ENCODE peak calls at places on chromosome 6, in seven cellular contexts. H is K562, Y is GM13977, F is cardiac muscle cell, D is H1, M is left ventricle myocardium inferior, E is IMR-90. J is an unnamed sample.

GRCh38 chr6:44472250-44472945 is 84.9 kb downstream of the CDC5L start:
- DNase-seq in H (no peak), Y (no peak), F (no peak), D (no peak), M (no peak), E (no peak), J (no peak)

GRCh38 chr6:145132709-145133108 is 602.6 kb downstream of the EPM2A start:
- DNase-seq in H (no peak), Y (no peak), F (no peak), D (no peak), M (no peak), E (no peak), J (no peak)

GRCh38 chr6:151680846-151681425 is 126.5 kb upstream of the ESR1 start:
- DNase-seq in H (no peak), Y (no peak), F (no peak), D (no peak), M (no peak), E (no peak), J (no peak)

GRCh38 chr6:52993461-52993860 is 1.6 kb downstream of the GSTA4 start:
- DNase-seq in H (no peak), Y (no peak), F (no peak), D (no peak), M (no peak), E (no peak), J (peak)

GRCh38 chr6:11744753-11745152 is 33.9 kb downstream of the ADTRP start:
- DNase-seq in H (no peak), Y (no peak), F (no peak), D (no peak), M (peak), E (peak), J (peak)

GRCh38 chr6:106477790-106478189 is 117.3 kb downstream of the CRYBG1 start:
- DNase-seq in H (no peak), Y (no peak), F (no peak), D (no peak), M (no peak), E (no peak), J (no peak)

GRCh38 chr6:163415176-163415619 is 680 bp downstream of the QKI start:
- DNase-seq in H (peak), Y (peak), F (no peak), D (no peak), M (no peak), E (no peak), J (no peak)

GRCh38 chr6:108436771-108437170 is 123.9 kb upstream of the FOXO3 start:
- DNase-seq in H (no peak), Y (no peak), F (no peak), D (no peak), M (no peak), E (no peak), J (no peak)

GRCh38 chr6:97917369-97917768 is 634.4 kb upstream of the MMS22L start:
- DNase-seq in H (no peak), Y (no peak), F (peak), D (no peak), M (no peak), E (no peak), J (no peak)

GRCh38 chr6:28980797-28981390 is 24.2 kb downstream of the ZNF311 start:
- DNase-seq in H (peak), Y (peak), F (peak), D (peak), M (peak), E (peak), J (peak)

GRCh38 chr6:83546636-83547035 is 34.3 kb downstream of the PRSS35 start:
- DNase-seq in H (no peak), Y (no peak), F (no peak), D (no peak), M (no peak), E (peak), J (no peak)

GRCh38 chr6:75830959-75831885 is 82.2 kb downstream of the MYO6 start:
- DNase-seq in H (no peak), Y (peak), F (no peak), D (no peak), M (no peak), E (peak), J (peak)

DNA sequence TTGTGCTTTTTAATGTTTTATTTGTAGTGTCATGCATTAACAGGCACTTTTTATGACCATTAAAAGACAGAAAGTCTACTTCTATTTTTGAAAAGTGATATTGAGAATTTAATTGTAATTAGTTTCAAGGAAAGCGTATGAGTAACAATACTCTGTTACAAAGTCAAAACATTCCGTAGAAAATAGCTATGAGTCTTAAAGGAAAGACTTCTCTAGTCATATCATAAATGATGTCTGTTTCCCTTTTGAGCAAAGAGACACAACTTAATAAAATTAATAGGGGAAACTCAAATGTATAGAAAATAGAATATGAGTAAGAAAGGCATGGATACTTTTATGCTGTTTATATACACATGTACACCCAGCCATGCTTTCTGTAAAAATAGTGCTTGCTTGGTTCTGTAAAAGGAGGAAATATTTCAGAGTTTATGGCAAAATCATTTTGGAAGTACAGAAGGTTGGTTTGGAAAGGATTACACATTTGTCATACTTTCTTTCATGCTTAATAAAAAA is 107.8 kb upstream of the AHI1 start:
- DNase-seq in H (no peak), Y (no peak), F (no peak), D (no peak), M (no peak), E (no peak), J (no peak)
- TF ChIP-seq CTCF in H (no peak), Y (no peak), F (no peak), D (no peak), M (no peak), E (no peak), J (no peak)

GRCh38 chr6:38937839-38938613 is 110.6 kb upstream of the GLP1R start:
- DNase-seq in H (no peak), Y (no peak), F (no peak), D (no peak), M (no peak), E (no peak), J (no peak)

GRCh38 chr6:38929560-38929959 is 119.0 kb upstream of the GLP1R start:
- DNase-seq in H (no peak), Y (no peak), F (no peak), D (no peak), M (no peak), E (no peak), J (no peak)

GRCh38 chr6:38935051-38935450 is 113.5 kb upstream of the GLP1R start:
- DNase-seq in H (no peak), Y (no peak), F (peak), D (no peak), M (no peak), E (no peak), J (no peak)

GRCh38 chr6:38938741-38939140 is 109.8 kb upstream of the GLP1R start:
- DNase-seq in H (no peak), Y (no peak), F (no peak), D (no peak), M (no peak), E (no peak), J (no peak)

DNA sequence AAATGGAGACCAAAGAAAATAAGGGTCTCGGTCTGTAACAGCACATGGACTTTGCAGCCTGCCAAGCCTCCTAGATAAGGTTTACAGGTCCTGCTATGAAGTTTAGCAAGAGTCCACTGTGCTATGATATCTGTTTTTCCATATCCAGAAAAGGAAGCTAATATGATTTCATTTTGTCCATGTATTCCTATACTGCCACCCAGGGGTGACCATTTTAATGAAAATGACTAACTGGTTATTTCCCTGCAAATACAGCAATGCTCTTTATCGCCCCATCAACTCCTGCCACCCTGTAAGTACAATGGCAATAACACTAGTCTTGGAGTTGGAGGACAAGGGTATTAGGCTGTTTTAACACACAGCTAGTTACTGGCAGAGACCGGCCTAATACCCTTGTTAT is 115.2 kb upstream of the GLP1R start:
- DNase-seq in H (no peak), Y (no peak), F (no peak), D (no peak), M (no peak), E (peak), J (peak)
- TF ChIP-seq CTCF in H (peak), Y (peak), F (no peak), D (peak), M (no peak), E (peak), J (peak)

GRCh38 chr6:168616807-168617756 is 176.1 kb downstream of the SMOC2 start:
- DNase-seq in H (no peak), Y (no peak), F (no peak), D (no peak), M (no peak), E (no peak), J (no peak)
- TF ChIP-seq CTCF in H (no peak), Y (no peak), F (peak), D (peak), M (peak), E (no peak), J (no peak)

GRCh38 chr6:27188206-27188884 is 59.2 kb upstream of the PRSS16 start:
- DNase-seq in H (peak), Y (peak), F (peak), D (peak), M (peak), E (peak), J (peak)

GRCh38 chr6:27178860-27179259 is 68.6 kb upstream of the PRSS16 start:
- DNase-seq in H (no peak), Y (no peak), F (no peak), D (no peak), M (no peak), E (no peak), J (no peak)

GRCh38 chr6:27188885-27189418 is 58.5 kb upstream of the PRSS16 start:
- DNase-seq in H (peak), Y (peak), F (peak), D (no peak), M (peak), E (peak), J (peak)

GRCh38 chr6:27178001-27178730 is 69.3 kb upstream of the PRSS16 start:
- DNase-seq in H (no peak), Y (peak), F (peak), D (no peak), M (peak), E (peak), J (peak)

GRCh38 chr6:27183082-27183832 is 64.2 kb upstream of the PRSS16 start:
- DNase-seq in H (no peak), Y (no peak), F (no peak), D (no peak), M (no peak), E (no peak), J (no peak)
- TF ChIP-seq CTCF in H (no peak), Y (no peak), F (no peak), D (peak), M (no peak), E (no peak), J (no peak)

DNA sequence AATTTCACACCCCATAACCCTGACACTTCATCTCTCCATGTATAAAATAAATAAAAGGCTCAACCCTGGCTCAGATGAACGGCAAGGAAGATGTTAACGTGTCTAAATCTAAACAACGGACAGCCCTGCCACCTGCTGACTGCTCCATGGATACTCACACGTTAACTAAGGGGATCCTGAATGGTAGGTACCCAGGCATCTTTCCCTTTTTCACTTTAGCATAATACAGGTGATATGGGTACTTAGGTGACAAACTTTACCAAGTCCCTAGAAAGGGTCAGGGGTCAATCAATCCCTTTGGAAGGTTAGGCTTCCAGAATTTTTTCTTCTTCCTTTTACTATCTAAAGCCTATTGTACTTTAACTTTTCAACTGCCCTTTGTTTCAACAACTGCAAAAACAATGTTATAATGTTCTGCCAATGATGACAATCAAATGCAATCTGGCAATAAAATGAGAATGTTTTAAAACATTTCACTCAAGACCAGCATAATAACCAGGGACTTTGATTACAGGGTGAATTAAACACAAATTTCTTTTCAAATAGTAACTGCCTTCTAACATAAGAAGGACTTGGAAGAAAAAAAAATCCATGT is 52.4 kb upstream of the IPCEF1 start:
- DNase-seq in H (no peak), Y (no peak), F (no peak), D (no peak), M (no peak), E (peak), J (peak)
- TF ChIP-seq CTCF in H (no peak), Y (no peak), F (peak), D (no peak), M (peak), E (peak), J (peak)

DNA sequence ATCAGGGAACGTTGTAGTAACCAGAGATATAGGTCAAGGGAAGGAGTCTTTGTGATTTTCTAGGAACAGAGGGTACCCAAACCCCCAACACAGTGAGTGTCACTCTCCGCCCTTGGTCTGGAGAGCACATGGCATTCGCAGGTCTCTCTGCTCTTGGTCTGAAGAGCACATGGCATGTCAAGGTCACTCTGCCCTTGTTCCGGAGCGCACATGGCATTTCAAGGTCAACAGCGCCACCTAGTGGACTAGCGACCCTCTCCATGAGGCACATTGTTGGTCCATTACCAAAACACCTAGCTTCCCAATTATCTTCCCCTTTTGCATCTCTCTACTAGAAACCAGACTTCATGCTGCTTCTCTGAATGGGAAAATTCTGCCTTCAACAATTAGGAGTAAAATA is 260.0 kb downstream of the C6orf118 start:
- DNase-seq in H (peak), Y (no peak), F (peak), D (peak), M (no peak), E (no peak), J (peak)
- TF ChIP-seq CTCF in H (peak), Y (peak), F (peak), D (peak), M (peak), E (no peak), J (peak)

GRCh38 chr6:158387036-158387435 is 74.8 kb downstream of the TULP4 start:
- DNase-seq in H (no peak), Y (no peak), F (no peak), D (no peak), M (no peak), E (no peak), J (no peak)
- TF ChIP-seq CTCF in H (peak), Y (peak), F (no peak), D (no peak), M (no peak), E (peak), J (peak)

GRCh38 chr6:42047790-42048405 is 2.4 kb upstream of the TAF8 start:
- DNase-seq in H (no peak), Y (no peak), F (peak), D (no peak), M (no peak), E (no peak), J (no peak)

GRCh38 chr6:42049116-42049809 is 1.1 kb upstream of the TAF8 start:
- DNase-seq in H (no peak), Y (no peak), F (no peak), D (no peak), M (no peak), E (no peak), J (no peak)

GRCh38 chr6:42050897-42051653 is 751 bp downstream of the TAF8 start:
- DNase-seq in H (no peak), Y (no peak), F (no peak), D (no peak), M (no peak), E (peak), J (no peak)

GRCh38 chr6:42047220-42047590 is 3.1 kb upstream of the TAF8 start:
- DNase-seq in H (no peak), Y (no peak), F (no peak), D (no peak), M (no peak), E (no peak), J (no peak)

DNA sequence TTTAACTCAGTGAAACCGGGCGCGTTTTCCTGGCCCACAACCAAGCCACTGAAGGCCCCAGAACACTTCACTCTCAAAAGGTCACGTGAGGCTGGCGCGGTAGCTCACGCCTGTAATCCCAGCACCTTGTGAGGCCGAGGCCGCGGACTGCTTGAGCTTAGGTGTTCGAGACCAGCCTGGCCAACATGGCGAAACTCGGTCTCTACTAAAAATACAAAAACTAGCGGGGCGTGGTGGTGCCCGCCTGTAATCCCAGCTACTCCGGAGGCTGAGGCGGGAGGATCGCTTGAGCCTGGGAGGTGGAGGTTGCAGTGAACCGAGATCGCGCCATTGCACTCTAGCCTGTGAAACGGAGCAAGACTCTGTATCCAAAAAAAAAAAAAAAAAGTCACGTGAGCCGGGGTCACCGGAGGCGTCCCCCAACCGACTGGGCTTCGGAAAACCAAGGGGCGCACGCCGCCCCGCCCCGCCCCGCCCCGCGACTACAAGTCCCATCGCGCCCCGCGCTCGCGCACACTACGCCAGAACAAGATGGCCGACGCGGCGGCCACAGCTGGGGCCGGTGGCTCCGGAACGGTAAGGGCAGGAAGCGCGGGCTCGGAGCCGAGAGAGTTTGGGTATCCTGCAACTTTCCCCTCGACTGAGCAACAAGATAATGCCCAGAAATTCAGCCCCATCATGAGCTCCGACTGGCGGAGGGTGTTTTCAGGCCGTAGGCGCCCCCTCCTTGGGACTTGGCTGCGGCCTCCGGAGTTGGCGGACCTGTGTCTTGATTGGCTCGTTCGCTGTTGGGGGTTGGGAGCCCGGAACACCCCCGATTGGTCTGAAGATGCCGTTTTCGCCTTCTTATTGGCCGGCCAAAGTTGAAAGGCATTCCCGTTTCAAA is at the start of gene TAF8:
- DNase-seq in H (peak), Y (peak), F (peak), D (peak), M (peak), E (peak), J (peak)
- TF ChIP-seq CTCF in H (no peak), Y (no peak), F (no peak), D (no peak), M (no peak), E (no peak), J (no peak)

J was measured in fibroblast of mammary gland.